ENCODE peak calls at places on chromosomes 12 and 14, in six cellular contexts. M is activated naive CD4-positive, alpha-beta T cell treated with anti-CD3 and anti-CD28 coated beads, Interleukin-2, amount 50 U/mL, for 72 hours; U is occipital lobe; X is stimulated activated CD8-positive, alpha-beta memory T cell treated with anti-CD3 and anti-CD28 coated beads, Interleukin-4, amount 100 ng/mL, for 24 hours; I is AG04450; Z is nephron progenitor cell. P is an unnamed sample.

GRCh38 chr14:68232643-68233055 is 413.1 kb downstream of the RAD51B start:
- DNase-seq in M (peak; percentile 49), U (peak; percentile 13), X (no peak), I (peak; percentile 98), Z (no peak), P (no peak)

GRCh38 chr14:28101992-28102391 is 664.6 kb upstream of the FOXG1 start:
- DNase-seq in M (no peak), U (no peak), X (no peak), I (no peak), Z (no peak), P (peak; percentile 99)

GRCh38 chr12:15899282-15899870 is 11.8 kb upstream of the DERA start:
- DNase-seq in M (no peak), U (no peak), X (no peak), I (no peak), Z (no peak), P (peak; percentile 47)

GRCh38 chr14:70032447-70032846 is 153.2 kb downstream of the SMOC1 start:
- DNase-seq in M (no peak), U (no peak), X (no peak), I (no peak), Z (no peak), P (no peak)

GRCh38 chr12:6039894-6040601 is 84.4 kb downstream of the VWF start:
- DNase-seq in M (peak; percentile 48), U (peak; percentile 39), X (no peak), I (peak; percentile 49), Z (peak; percentile 71), P (peak; percentile 60)

GRCh38 chr14:55052259-55052930 is 948 bp downstream of the MAPK1IP1L start:
- DNase-seq in M (peak; percentile 26), U (no peak), X (no peak), I (no peak), Z (no peak), P (peak; percentile 48)

GRCh38 chr12:27824126-27824842 is 44.2 kb upstream of the MANSC4 start:
- DNase-seq in M (peak; percentile 28), U (no peak), X (no peak), I (no peak), Z (no peak), P (no peak)

GRCh38 chr12:68962855-68963455 is 30.0 kb upstream of the CPM start:
- DNase-seq in M (no peak), U (no peak), X (no peak), I (peak; percentile 30), Z (no peak), P (no peak)

GRCh38 chr12:53378705-53379388 is 1.1 kb upstream of the SP1 start:
- DNase-seq in M (no peak), U (no peak), X (no peak), I (no peak), Z (no peak), P (peak; percentile 41)

GRCh38 chr12:5043589-5044419 is at the start of gene KCNA5:
- DNase-seq in M (no peak), U (no peak), X (no peak), I (no peak), Z (peak; percentile 73), P (peak; percentile 62)

GRCh38 chr14:36505193-36505815 is 14.7 kb downstream of the NKX2-1 start:
- DNase-seq in M (no peak), U (no peak), X (no peak), I (no peak), Z (no peak), P (peak; percentile 84)

GRCh38 chr14:50139192-50139591 is 22.8 kb upstream of the VCPKMT start:
- DNase-seq in M (no peak), U (no peak), X (no peak), I (no peak), Z (no peak), P (no peak)

GRCh38 chr14:100726467-100726811 is 253 bp upstream of the DLK1 start:
- DNase-seq in M (no peak), U (no peak), X (no peak), I (no peak), Z (no peak), P (no peak)

GRCh38 chr14:64826845-64827244 is 52.9 kb downstream of the SPTB start:
- DNase-seq in M (no peak), U (no peak), X (no peak), I (no peak), Z (no peak), P (no peak)

GRCh38 chr12:63440063-63440462 is 228.2 kb downstream of the DPY19L2 start:
- DNase-seq in M (no peak), U (no peak), X (no peak), I (no peak), Z (no peak), P (no peak)

GRCh38 chr14:81991998-81992397 is 458.3 kb upstream of the SEL1L start:
- DNase-seq in M (no peak), U (no peak), X (no peak), I (no peak), Z (no peak), P (peak; percentile 3)

GRCh38 chr14:32728526-32728925 is 210.2 kb upstream of the NPAS3 start:
- DNase-seq in M (no peak), U (no peak), X (no peak), I (no peak), Z (no peak), P (no peak)

GRCh38 chr12:90280033-90280432 is 571.4 kb upstream of the ATP2B1 start:
- DNase-seq in M (no peak), U (no peak), X (no peak), I (peak; percentile 16), Z (no peak), P (no peak)

GRCh38 chr14:33972522-33973162 is 21.8 kb upstream of the EGLN3 start:
- DNase-seq in M (no peak), U (no peak), X (no peak), I (no peak), Z (no peak), P (no peak)

GRCh38 chr12:100767950-100768349 is 26.6 kb upstream of the ANO4 start:
- DNase-seq in M (no peak), U (no peak), X (no peak), I (no peak), Z (no peak), P (no peak)

GRCh38 chr14:89299587-89299986 is 117.4 kb downstream of the FOXN3 start:
- DNase-seq in M (no peak), U (no peak), X (no peak), I (no peak), Z (no peak), P (no peak)

GRCh38 chr14:28987516-28987915 is 220.9 kb downstream of the FOXG1 start:
- DNase-seq in M (no peak), U (no peak), X (no peak), I (no peak), Z (no peak), P (no peak)

GRCh38 chr14:61560323-61560722 is 135.0 kb upstream of the HIF1A start:
- DNase-seq in M (no peak), U (no peak), X (no peak), I (no peak), Z (no peak), P (no peak)

P was measured in NCI-H1092 treated with DMSO at 0.1 percent for 48 hours.